ENCODE peak calls at places on chromosomes 13 and 19, in eight cellular contexts. One of them, this sample, is unnamed.

GRCh38 chr19:3098141-3098514 is 4.0 kb downstream of the GNA11 start:
- DNase-seq in ACHN: no peak
- DNase-seq in brain pericyte: no peak
- DNase-seq in mucosa of descending colon: no peak
- DNase-seq in glutamatergic neuron: no peak
- DNase-seq in ureter: no peak
- DNase-seq in nephron progenitor cell: no peak
- DNase-seq in neural progenitor cell: no peak
- DNase-seq in this sample: no peak

GRCh38 chr19:6113616-6114188 is 3.4 kb upstream of the RFX2 start:
- DNase-seq in neural progenitor cell: no peak
- DNase-seq in glutamatergic neuron: no peak
- DNase-seq in brain pericyte: no peak
- DNase-seq in nephron progenitor cell: no peak
- DNase-seq in ACHN: no peak
- DNase-seq in mucosa of descending colon: no peak
- DNase-seq in ureter: no peak
- DNase-seq in this sample: no peak

GRCh38 chr19:44951179-44952159 is 3.7 kb upstream of the CLPTM1 start:
- DNase-seq in neural progenitor cell: peak; percentile 92
- DNase-seq in ACHN: peak; percentile 73
- DNase-seq in nephron progenitor cell: peak; percentile 69
- DNase-seq in glutamatergic neuron: peak; percentile 45
- DNase-seq in ureter: peak; percentile 74
- DNase-seq in mucosa of descending colon: peak; percentile 87
- DNase-seq in brain pericyte: peak; percentile 78
- DNase-seq in this sample: no peak

GRCh38 chr13:97502192-97502591 is 68.2 kb downstream of the RAP2A start:
- DNase-seq in ureter: no peak
- DNase-seq in brain pericyte: no peak
- DNase-seq in glutamatergic neuron: no peak
- DNase-seq in nephron progenitor cell: no peak
- DNase-seq in mucosa of descending colon: peak; percentile 10
- DNase-seq in neural progenitor cell: no peak
- DNase-seq in ACHN: no peak
- DNase-seq in this sample: no peak

GRCh38 chr19:15292847-15293582 is 39.3 kb downstream of the BRD4 start:
- DNase-seq in nephron progenitor cell: no peak
- DNase-seq in glutamatergic neuron: no peak
- DNase-seq in ACHN: no peak
- DNase-seq in mucosa of descending colon: no peak
- DNase-seq in brain pericyte: no peak
- DNase-seq in ureter: no peak
- DNase-seq in neural progenitor cell: no peak
- DNase-seq in this sample: no peak

GRCh38 chr13:93505104-93505952 is 278.7 kb downstream of the GPC6 start:
- DNase-seq in neural progenitor cell: no peak
- DNase-seq in ureter: no peak
- DNase-seq in brain pericyte: no peak
- DNase-seq in ACHN: no peak
- DNase-seq in nephron progenitor cell: no peak
- DNase-seq in mucosa of descending colon: no peak
- DNase-seq in glutamatergic neuron: no peak
- DNase-seq in this sample: no peak

GRCh38 chr13:45879666-45880065 is 28.1 kb upstream of the SIAH3 start:
- DNase-seq in mucosa of descending colon: peak; percentile 32
- DNase-seq in neural progenitor cell: peak; percentile 55
- DNase-seq in glutamatergic neuron: peak; percentile 39
- DNase-seq in ureter: no peak
- DNase-seq in ACHN: peak; percentile 19
- DNase-seq in brain pericyte: no peak
- DNase-seq in nephron progenitor cell: peak; percentile 34
- DNase-seq in this sample: no peak

GRCh38 chr13:99191900-99192399 is 8.7 kb upstream of the UBAC2 start:
- DNase-seq in brain pericyte: no peak
- DNase-seq in nephron progenitor cell: peak; percentile 15
- DNase-seq in neural progenitor cell: peak; percentile 16
- DNase-seq in ureter: peak; percentile 47
- DNase-seq in mucosa of descending colon: peak; percentile 74
- DNase-seq in ACHN: no peak
- DNase-seq in glutamatergic neuron: no peak
- DNase-seq in this sample: no peak

GRCh38 chr13:21531475-21531874 is 72.4 kb upstream of the ZDHHC20 start:
- DNase-seq in ACHN: no peak
- DNase-seq in mucosa of descending colon: no peak
- DNase-seq in nephron progenitor cell: no peak
- DNase-seq in brain pericyte: no peak
- DNase-seq in ureter: no peak
- DNase-seq in glutamatergic neuron: no peak
- DNase-seq in neural progenitor cell: no peak
- DNase-seq in this sample: no peak

GRCh38 chr19:638901-639250 is 803 bp upstream of the FGF22 start:
- DNase-seq in neural progenitor cell: no peak
- DNase-seq in ACHN: no peak
- DNase-seq in glutamatergic neuron: no peak
- DNase-seq in brain pericyte: no peak
- DNase-seq in mucosa of descending colon: no peak
- DNase-seq in ureter: no peak
- DNase-seq in nephron progenitor cell: no peak
- DNase-seq in this sample: no peak

GRCh38 chr19:1618157-1619093 is 13.2 kb upstream of the UQCR11 start:
- DNase-seq in ACHN: peak; percentile 25
- DNase-seq in mucosa of descending colon: peak; percentile 66
- DNase-seq in nephron progenitor cell: no peak
- DNase-seq in ureter: no peak
- DNase-seq in neural progenitor cell: peak; percentile 44
- DNase-seq in brain pericyte: no peak
- DNase-seq in glutamatergic neuron: no peak
- DNase-seq in this sample: no peak

GRCh38 chr19:16737909-16738308 is 18.3 kb downstream of the NWD1 start:
- DNase-seq in glutamatergic neuron: no peak
- DNase-seq in neural progenitor cell: no peak
- DNase-seq in ureter: no peak
- DNase-seq in brain pericyte: no peak
- DNase-seq in mucosa of descending colon: peak; percentile 62
- DNase-seq in nephron progenitor cell: no peak
- DNase-seq in ACHN: no peak
- DNase-seq in this sample: no peak

GRCh38 chr19:13428352-13428751 is 77.9 kb downstream of the CACNA1A start:
- DNase-seq in brain pericyte: no peak
- DNase-seq in glutamatergic neuron: peak; percentile 44
- DNase-seq in ureter: no peak
- DNase-seq in mucosa of descending colon: peak; percentile 15
- DNase-seq in ACHN: peak; percentile 14
- DNase-seq in neural progenitor cell: no peak
- DNase-seq in nephron progenitor cell: peak; percentile 21
- DNase-seq in this sample: no peak

GRCh38 chr19:13717194-13717643 is 47.1 kb upstream of the MRI1 start:
- DNase-seq in mucosa of descending colon: no peak
- DNase-seq in neural progenitor cell: no peak
- DNase-seq in nephron progenitor cell: no peak
- DNase-seq in ureter: no peak
- DNase-seq in brain pericyte: no peak
- DNase-seq in ACHN: no peak
- DNase-seq in glutamatergic neuron: no peak
- DNase-seq in this sample: no peak

This sample was measured in GM04503.